ENCODE peak calls at places on chromosomes 4 and X, in nine cellular contexts. B, C, P, N, F, M, I, Q and X are unnamed samples.
A peak's percentile ranks its signal among the peaks of the same experiment; 100 is the strongest.

GRCh38 chr4:163070023-163070422 is 96.7 kb downstream of the NAF1 start:
- DNase-seq in B (no peak), C (no peak), P (no peak), N (no peak), F (no peak), M (no peak), I (no peak), Q (no peak), X (no peak)

GRCh38 chrX:119784747-119785446 is 6.5 kb downstream of the RPL39 start:
- DNase-seq in B (peak; percentile 26), C (peak; percentile 49), P (no peak), N (peak; percentile 9), F (no peak), M (no peak), I (no peak), Q (no peak), X (no peak)

GRCh38 chr4:115986573-115986972 is 873.2 kb upstream of the NDST4 start:
- DNase-seq in B (no peak), C (no peak), P (no peak), N (no peak), F (no peak), M (no peak), I (no peak), Q (no peak), X (no peak)

GRCh38 chr4:20030108-20030507 is 221.6 kb upstream of the SLIT2 start:
- DNase-seq in B (no peak), C (no peak), P (no peak), N (no peak), F (no peak), M (no peak), I (no peak), Q (no peak), X (no peak)

GRCh38 chrX:132257116-132257515 is 37.9 kb upstream of the RAP2C start:
- DNase-seq in B (no peak), C (no peak), P (no peak), N (no peak), F (no peak), M (no peak), I (no peak), Q (no peak), X (no peak)

GRCh38 chr4:37535872-37536271 is 150.3 kb downstream of the RELL1 start:
- DNase-seq in B (no peak), C (no peak), P (no peak), N (no peak), F (no peak), M (no peak), I (no peak), Q (no peak), X (no peak)

GRCh38 chr4:68148795-68149685 is 19.4 kb upstream of the TMPRSS11F start:
- DNase-seq in B (no peak), C (no peak), P (no peak), N (no peak), F (no peak), M (no peak), I (no peak), Q (no peak), X (no peak)

GRCh38 chrX:2500681-2501151 is at the start of the genes DHRSX and ZBED1:
- DNase-seq in B (peak; percentile 40), C (peak; percentile 48), P (peak; percentile 94), N (no peak), F (no peak), M (no peak), I (no peak), Q (no peak), X (no peak)

GRCh38 chrX:17291141-17291900 is 83.7 kb upstream of the NHS start:
- DNase-seq in B (no peak), C (no peak), P (no peak), N (no peak), F (no peak), M (no peak), I (no peak), Q (no peak), X (no peak)

GRCh38 chr4:84915396-84915780 is 51.1 kb downstream of the WDFY3 start:
- DNase-seq in B (no peak), C (no peak), P (no peak), N (no peak), F (no peak), M (no peak), I (no peak), Q (no peak), X (no peak)

GRCh38 chr4:88415982-88416381 is 37.3 kb downstream of the HERC6 start:
- DNase-seq in B (no peak), C (peak; percentile 10), P (no peak), N (no peak), F (no peak), M (no peak), I (no peak), Q (no peak), X (no peak)

GRCh38 chr4:71275004-71275403 is 63.8 kb upstream of the SLC4A4 start:
- DNase-seq in B (no peak), C (no peak), P (no peak), N (no peak), F (no peak), M (no peak), I (no peak), Q (no peak), X (no peak)
- TF ChIP-seq EP300 in B (no peak), C (no peak), P (no peak), N (no peak), F (no peak), M (no peak), I (no peak), Q (no peak), X (no peak)

GRCh38 chr4:76752911-76753494 is 144.9 kb downstream of the SOWAHB start:
- DNase-seq in B (no peak), C (no peak), P (no peak), N (no peak), F (no peak), M (no peak), I (no peak), Q (no peak), X (peak; percentile 90)
- H3K27ac ChIP-seq in B (peak overlapping the region; percentile 64), C (peak overlapping the region; percentile 14), P (peak overlapping the region; percentile 31), N (no peak overlapping the region), F (no peak overlapping the region), M (peak overlapping the region; percentile 55), I (no peak overlapping the region), Q (no peak overlapping the region), X (peak overlapping the region; percentile 54)

GRCh38 chr4:156773648-156774357 is 197.8 kb downstream of the PDGFC start:
- DNase-seq in B (no peak), C (no peak), P (no peak), N (no peak), F (no peak), M (no peak), I (no peak), Q (no peak), X (no peak)
- H3K4me1 ChIP-seq in B (peaks cover 59% of the 10 kb centered on the region), C (peaks cover 56% of the 10 kb centered on the region), P (peaks cover 10% of the 10 kb centered on the region), N (peaks cover 10% of the 10 kb centered on the region), F (peaks cover 22% of the 10 kb centered on the region), M (no peaks in the 10 kb centered on the region), I (peaks cover 57% of the 10 kb centered on the region), Q (peaks cover 82% of the 10 kb centered on the region), X (peaks cover 22% of the 10 kb centered on the region)

GRCh38 chr4:98262431-98262830 is 1.2 kb downstream of the RAP1GDS1 start:
- DNase-seq in B (no peak), C (no peak), P (no peak), N (no peak), F (no peak), M (no peak), I (no peak), Q (no peak), X (no peak)

GRCh38 chr4:98261291-98262271 is at the start of gene RAP1GDS1:
- DNase-seq in B (peak; percentile 18), C (peak; percentile 41), P (peak; percentile 97), N (no peak), F (peak; percentile 50), M (peak; percentile 78), I (peak; percentile 86), Q (peak; percentile 17), X (no peak)

GRCh38 chr4:98260047-98260578 is 1.1 kb upstream of the RAP1GDS1 start:
- DNase-seq in B (peak; percentile 36), C (peak; percentile 59), P (peak; percentile 89), N (no peak), F (peak; percentile 52), M (peak; percentile 74), I (peak; percentile 71), Q (peak; percentile 13), X (no peak)

DNA sequence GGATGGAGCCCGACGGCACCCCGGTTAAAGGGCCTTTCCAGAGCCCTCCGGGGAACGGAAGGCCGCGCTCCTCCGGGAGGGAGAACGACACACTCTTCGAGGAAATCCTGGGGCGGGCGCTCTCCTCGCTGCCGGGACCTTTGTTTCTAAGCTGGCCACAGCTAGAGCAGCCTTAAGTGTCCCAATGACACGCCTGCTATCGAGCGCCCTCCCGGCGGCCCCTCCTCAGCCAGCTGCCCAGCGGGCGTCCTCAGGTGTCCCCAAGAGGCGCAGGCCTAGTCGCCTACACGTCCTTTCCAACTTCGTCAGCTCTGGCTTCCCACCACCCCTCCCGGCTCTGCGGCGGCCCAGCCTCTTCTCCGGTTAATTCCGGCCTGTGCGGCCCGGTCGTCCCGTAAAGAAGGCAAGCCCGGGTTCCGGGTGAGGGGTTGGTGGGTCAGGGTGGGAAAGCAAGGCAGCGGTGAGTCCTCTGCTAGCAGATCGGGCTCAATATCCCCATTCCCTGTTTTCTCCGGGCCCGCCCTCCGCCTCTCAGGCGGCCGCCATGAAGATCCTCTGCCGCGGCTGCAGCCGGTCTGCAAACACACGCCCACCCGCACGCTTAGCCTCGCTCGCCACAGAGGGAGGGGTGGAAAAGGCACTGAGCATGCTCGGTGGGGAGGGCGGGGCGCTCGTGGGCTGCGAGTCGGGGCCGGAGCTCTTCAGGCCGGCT is 449 bp upstream of the RAP1GDS1 start:
- DNase-seq in B (peak; percentile 82), C (peak; percentile 97), P (peak; percentile 92), N (peak; percentile 83), F (peak; percentile 89), M (peak; percentile 97), I (peak; percentile 96), Q (peak; percentile 89), X (peak; percentile 98)
- TF ChIP-seq EP300 in B (no peak), C (no peak), P (no peak), N (no peak), F (no peak), M (no peak), I (no peak), Q (no peak), X (no peak)

DNA sequence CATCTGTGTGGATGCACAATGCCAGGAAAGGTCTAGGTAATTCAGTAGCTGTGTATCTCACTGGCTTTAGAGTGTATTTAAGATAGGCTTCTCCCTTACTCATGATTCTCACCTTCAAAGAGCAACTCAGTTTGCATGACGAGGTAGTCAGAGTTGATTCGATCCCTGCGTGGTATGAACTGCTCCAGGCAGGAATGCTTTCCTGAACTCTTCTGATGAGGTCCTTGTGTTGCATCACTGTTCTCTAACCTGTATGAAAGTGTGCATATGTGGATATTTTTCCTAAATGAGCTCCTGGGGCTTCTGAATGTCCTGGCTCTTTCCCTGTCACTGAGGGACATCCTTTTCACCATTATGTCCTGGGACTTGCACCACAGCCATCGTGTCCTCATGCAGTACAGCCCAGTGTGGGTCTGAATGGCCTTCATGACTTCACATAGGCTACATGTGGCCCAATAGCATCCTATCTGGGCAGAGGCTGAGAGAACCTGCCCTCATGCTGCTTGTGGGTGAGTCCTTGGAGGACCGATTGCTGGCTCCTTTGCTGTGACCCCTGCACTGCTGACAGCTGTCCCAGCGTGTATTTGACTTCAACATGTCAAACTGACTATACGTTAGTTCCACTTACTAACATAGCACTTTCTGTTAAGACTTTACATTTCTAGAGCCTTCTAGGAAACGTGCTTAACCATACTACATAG is 65.3 kb upstream of the WDR1 start:
- DNase-seq in B (no peak), C (no peak), P (no peak), N (no peak), F (no peak), M (no peak), I (no peak), Q (no peak), X (no peak)
- H3K27ac ChIP-seq in B (no peak overlapping the region), C (no peak overlapping the region), P (peak overlapping the region; percentile 62), N (no peak overlapping the region), F (no peak overlapping the region), M (no peak overlapping the region), I (no peak overlapping the region), Q (no peak overlapping the region), X (no peak overlapping the region)